ENCODE peak calls at places on chromosomes 11 and 22, in four cellular contexts. One of them, this sample, is unnamed.

GRCh38 chr11:1129143-1129665 is 28.5 kb upstream of the MUC5AC start:
- DNase-seq in ecto neural progenitor cell: peak
- DNase-seq in ascending aorta: no peak
- DNase-seq in stimulated activated CD8-positive, alpha-beta memory T cell treated with anti-CD3 and anti-CD28 coated beads, Interleukin-7, amount 100 ng/mL, for 1 hour: no peak
- DNase-seq in this sample: no peak

GRCh38 chr11:12175694-12176241 is 65.4 kb downstream of the MICAL2 start:
- DNase-seq in ecto neural progenitor cell: no peak
- DNase-seq in ascending aorta: no peak
- DNase-seq in stimulated activated CD8-positive, alpha-beta memory T cell treated with anti-CD3 and anti-CD28 coated beads, Interleukin-7, amount 100 ng/mL, for 1 hour: no peak
- DNase-seq in this sample: peak

GRCh38 chr11:41943671-41944070 is 484.2 kb upstream of the LRRC4C start:
- DNase-seq in ecto neural progenitor cell: no peak
- DNase-seq in ascending aorta: no peak
- DNase-seq in stimulated activated CD8-positive, alpha-beta memory T cell treated with anti-CD3 and anti-CD28 coated beads, Interleukin-7, amount 100 ng/mL, for 1 hour: no peak
- DNase-seq in this sample: no peak

GRCh38 chr22:35630891-35631290 is 13.8 kb upstream of the MB start:
- DNase-seq in ecto neural progenitor cell: no peak
- DNase-seq in ascending aorta: no peak
- DNase-seq in stimulated activated CD8-positive, alpha-beta memory T cell treated with anti-CD3 and anti-CD28 coated beads, Interleukin-7, amount 100 ng/mL, for 1 hour: no peak
- DNase-seq in this sample: no peak

GRCh38 chr11:117820071-117820470 is 4.5 kb downstream of the FXYD2 start:
- DNase-seq in ecto neural progenitor cell: no peak
- DNase-seq in ascending aorta: no peak
- DNase-seq in stimulated activated CD8-positive, alpha-beta memory T cell treated with anti-CD3 and anti-CD28 coated beads, Interleukin-7, amount 100 ng/mL, for 1 hour: no peak
- DNase-seq in this sample: no peak

GRCh38 chr11:12291313-12291712 is 86.1 kb upstream of the PARVA start:
- DNase-seq in ecto neural progenitor cell: peak
- DNase-seq in ascending aorta: no peak
- DNase-seq in stimulated activated CD8-positive, alpha-beta memory T cell treated with anti-CD3 and anti-CD28 coated beads, Interleukin-7, amount 100 ng/mL, for 1 hour: no peak
- DNase-seq in this sample: no peak

GRCh38 chr11:12685229-12685628 is 11.0 kb downstream of the TEAD1 start:
- DNase-seq in ecto neural progenitor cell: no peak
- DNase-seq in ascending aorta: no peak
- DNase-seq in stimulated activated CD8-positive, alpha-beta memory T cell treated with anti-CD3 and anti-CD28 coated beads, Interleukin-7, amount 100 ng/mL, for 1 hour: no peak
- DNase-seq in this sample: no peak

GRCh38 chr22:41524283-41524682 is 20.0 kb downstream of the POLR3H start:
- DNase-seq in ecto neural progenitor cell: no peak
- DNase-seq in ascending aorta: peak
- DNase-seq in stimulated activated CD8-positive, alpha-beta memory T cell treated with anti-CD3 and anti-CD28 coated beads, Interleukin-7, amount 100 ng/mL, for 1 hour: no peak
- DNase-seq in this sample: no peak

GRCh38 chr11:61697764-61698163 is 17.6 kb downstream of the DAGLA start:
- DNase-seq in ecto neural progenitor cell: no peak
- DNase-seq in ascending aorta: no peak
- DNase-seq in stimulated activated CD8-positive, alpha-beta memory T cell treated with anti-CD3 and anti-CD28 coated beads, Interleukin-7, amount 100 ng/mL, for 1 hour: no peak
- DNase-seq in this sample: no peak

GRCh38 chr11:35318977-35319925 is 100.1 kb downstream of the SLC1A2 start:
- DNase-seq in ecto neural progenitor cell: no peak
- DNase-seq in ascending aorta: no peak
- DNase-seq in stimulated activated CD8-positive, alpha-beta memory T cell treated with anti-CD3 and anti-CD28 coated beads, Interleukin-7, amount 100 ng/mL, for 1 hour: no peak
- DNase-seq in this sample: no peak

GRCh38 chr11:86551286-86551685 is 121.1 kb downstream of the ME3 start:
- DNase-seq in ecto neural progenitor cell: no peak
- DNase-seq in ascending aorta: no peak
- DNase-seq in stimulated activated CD8-positive, alpha-beta memory T cell treated with anti-CD3 and anti-CD28 coated beads, Interleukin-7, amount 100 ng/mL, for 1 hour: no peak
- DNase-seq in this sample: no peak

GRCh38 chr11:394034-394857 is at the start of gene PKP3:
- DNase-seq in ecto neural progenitor cell: peak
- DNase-seq in ascending aorta: no peak
- DNase-seq in stimulated activated CD8-positive, alpha-beta memory T cell treated with anti-CD3 and anti-CD28 coated beads, Interleukin-7, amount 100 ng/mL, for 1 hour: no peak
- DNase-seq in this sample: no peak

GRCh38 chr11:45180888-45181594 is 34.6 kb downstream of the PRDM11 start:
- DNase-seq in ecto neural progenitor cell: no peak
- DNase-seq in ascending aorta: no peak
- DNase-seq in stimulated activated CD8-positive, alpha-beta memory T cell treated with anti-CD3 and anti-CD28 coated beads, Interleukin-7, amount 100 ng/mL, for 1 hour: peak
- DNase-seq in this sample: peak

GRCh38 chr11:5129457-5129877 is 8.7 kb downstream of the OR52A5 start:
- DNase-seq in ecto neural progenitor cell: no peak
- DNase-seq in ascending aorta: no peak
- DNase-seq in stimulated activated CD8-positive, alpha-beta memory T cell treated with anti-CD3 and anti-CD28 coated beads, Interleukin-7, amount 100 ng/mL, for 1 hour: no peak
- DNase-seq in this sample: no peak

GRCh38 chr11:61778920-61779650 is 13.3 kb downstream of the TMEM258 start:
- DNase-seq in ecto neural progenitor cell: no peak
- DNase-seq in ascending aorta: no peak
- DNase-seq in stimulated activated CD8-positive, alpha-beta memory T cell treated with anti-CD3 and anti-CD28 coated beads, Interleukin-7, amount 100 ng/mL, for 1 hour: no peak
- DNase-seq in this sample: no peak

GRCh38 chr11:8717876-8718753 is 35.5 kb downstream of the RPL27A start:
- DNase-seq in ecto neural progenitor cell: no peak
- DNase-seq in ascending aorta: no peak
- DNase-seq in stimulated activated CD8-positive, alpha-beta memory T cell treated with anti-CD3 and anti-CD28 coated beads, Interleukin-7, amount 100 ng/mL, for 1 hour: no peak
- DNase-seq in this sample: no peak

GRCh38 chr11:12399355-12399754 is 22.0 kb downstream of the PARVA start:
- DNase-seq in ecto neural progenitor cell: no peak
- DNase-seq in ascending aorta: no peak
- DNase-seq in stimulated activated CD8-positive, alpha-beta memory T cell treated with anti-CD3 and anti-CD28 coated beads, Interleukin-7, amount 100 ng/mL, for 1 hour: no peak
- DNase-seq in this sample: no peak

GRCh38 chr11:8813658-8814057 is 97.3 kb upstream of the AKIP1 start:
- DNase-seq in ecto neural progenitor cell: peak
- DNase-seq in ascending aorta: no peak
- DNase-seq in stimulated activated CD8-positive, alpha-beta memory T cell treated with anti-CD3 and anti-CD28 coated beads, Interleukin-7, amount 100 ng/mL, for 1 hour: peak
- DNase-seq in this sample: peak

GRCh38 chr11:45768486-45768885 is 36.5 kb upstream of the SLC35C1 start:
- DNase-seq in ecto neural progenitor cell: peak
- DNase-seq in ascending aorta: no peak
- DNase-seq in stimulated activated CD8-positive, alpha-beta memory T cell treated with anti-CD3 and anti-CD28 coated beads, Interleukin-7, amount 100 ng/mL, for 1 hour: no peak
- DNase-seq in this sample: no peak

GRCh38 chr11:70547386-70547785 is 149.1 kb downstream of the CTTN start:
- DNase-seq in ecto neural progenitor cell: no peak
- DNase-seq in ascending aorta: no peak
- DNase-seq in stimulated activated CD8-positive, alpha-beta memory T cell treated with anti-CD3 and anti-CD28 coated beads, Interleukin-7, amount 100 ng/mL, for 1 hour: no peak
- DNase-seq in this sample: no peak

GRCh38 chr11:63939351-63939920 is 634 bp downstream of the NAA40 start:
- DNase-seq in ecto neural progenitor cell: no peak
- DNase-seq in ascending aorta: no peak
- DNase-seq in stimulated activated CD8-positive, alpha-beta memory T cell treated with anti-CD3 and anti-CD28 coated beads, Interleukin-7, amount 100 ng/mL, for 1 hour: no peak
- DNase-seq in this sample: no peak

GRCh38 chr11:4025248-4025956 is 69.2 kb upstream of the RRM1 start:
- DNase-seq in ecto neural progenitor cell: no peak
- DNase-seq in ascending aorta: no peak
- DNase-seq in stimulated activated CD8-positive, alpha-beta memory T cell treated with anti-CD3 and anti-CD28 coated beads, Interleukin-7, amount 100 ng/mL, for 1 hour: no peak
- DNase-seq in this sample: no peak

GRCh38 chr11:102226702-102227101 is 90.6 kb upstream of the BIRC3 start:
- DNase-seq in ecto neural progenitor cell: no peak
- DNase-seq in ascending aorta: no peak
- DNase-seq in stimulated activated CD8-positive, alpha-beta memory T cell treated with anti-CD3 and anti-CD28 coated beads, Interleukin-7, amount 100 ng/mL, for 1 hour: no peak
- DNase-seq in this sample: no peak

GRCh38 chr11:27497284-27497866 is 9.2 kb downstream of the LIN7C start:
- DNase-seq in ecto neural progenitor cell: no peak
- DNase-seq in ascending aorta: no peak
- DNase-seq in stimulated activated CD8-positive, alpha-beta memory T cell treated with anti-CD3 and anti-CD28 coated beads, Interleukin-7, amount 100 ng/mL, for 1 hour: no peak
- DNase-seq in this sample: no peak

GRCh38 chr11:94938399-94939055 is 34.8 kb downstream of the CWC15 start:
- DNase-seq in ecto neural progenitor cell: no peak
- DNase-seq in ascending aorta: peak
- DNase-seq in stimulated activated CD8-positive, alpha-beta memory T cell treated with anti-CD3 and anti-CD28 coated beads, Interleukin-7, amount 100 ng/mL, for 1 hour: no peak
- DNase-seq in this sample: no peak

GRCh38 chr11:94737171-94737611 is 31.0 kb upstream of the AMOTL1 start:
- DNase-seq in ecto neural progenitor cell: no peak
- DNase-seq in ascending aorta: no peak
- DNase-seq in stimulated activated CD8-positive, alpha-beta memory T cell treated with anti-CD3 and anti-CD28 coated beads, Interleukin-7, amount 100 ng/mL, for 1 hour: no peak
- DNase-seq in this sample: no peak

GRCh38 chr11:65445101-65445603 is 22.6 kb downstream of the NEAT1 start:
- DNase-seq in ecto neural progenitor cell: no peak
- DNase-seq in ascending aorta: no peak
- DNase-seq in stimulated activated CD8-positive, alpha-beta memory T cell treated with anti-CD3 and anti-CD28 coated beads, Interleukin-7, amount 100 ng/mL, for 1 hour: no peak
- DNase-seq in this sample: no peak

GRCh38 chr22:20155330-20156041 is 4.6 kb upstream of the CCDC188 start:
- DNase-seq in ecto neural progenitor cell: no peak
- DNase-seq in ascending aorta: no peak
- DNase-seq in stimulated activated CD8-positive, alpha-beta memory T cell treated with anti-CD3 and anti-CD28 coated beads, Interleukin-7, amount 100 ng/mL, for 1 hour: no peak
- DNase-seq in this sample: peak

GRCh38 chr22:30575859-30576258 is 1.4 kb upstream of the GAL3ST1 start:
- DNase-seq in ecto neural progenitor cell: no peak
- DNase-seq in ascending aorta: no peak
- DNase-seq in stimulated activated CD8-positive, alpha-beta memory T cell treated with anti-CD3 and anti-CD28 coated beads, Interleukin-7, amount 100 ng/mL, for 1 hour: no peak
- DNase-seq in this sample: no peak

GRCh38 chr11:36073411-36074203 is 129.7 kb downstream of the LDLRAD3 start:
- DNase-seq in ecto neural progenitor cell: no peak
- DNase-seq in ascending aorta: no peak
- DNase-seq in stimulated activated CD8-positive, alpha-beta memory T cell treated with anti-CD3 and anti-CD28 coated beads, Interleukin-7, amount 100 ng/mL, for 1 hour: no peak
- DNase-seq in this sample: no peak

GRCh38 chr11:70891844-70892380 is 360.5 kb downstream of the SHANK2 start:
- DNase-seq in ecto neural progenitor cell: no peak
- DNase-seq in ascending aorta: no peak
- DNase-seq in stimulated activated CD8-positive, alpha-beta memory T cell treated with anti-CD3 and anti-CD28 coated beads, Interleukin-7, amount 100 ng/mL, for 1 hour: no peak
- DNase-seq in this sample: no peak

GRCh38 chr11:47184711-47185304 is 1.4 kb downstream of the PACSIN3 start:
- DNase-seq in ecto neural progenitor cell: no peak
- DNase-seq in ascending aorta: no peak
- DNase-seq in stimulated activated CD8-positive, alpha-beta memory T cell treated with anti-CD3 and anti-CD28 coated beads, Interleukin-7, amount 100 ng/mL, for 1 hour: no peak
- DNase-seq in this sample: no peak

GRCh38 chr11:124167852-124168251 is 15.3 kb upstream of the OR10D3 start:
- DNase-seq in ecto neural progenitor cell: peak
- DNase-seq in ascending aorta: no peak
- DNase-seq in stimulated activated CD8-positive, alpha-beta memory T cell treated with anti-CD3 and anti-CD28 coated beads, Interleukin-7, amount 100 ng/mL, for 1 hour: no peak
- DNase-seq in this sample: no peak

GRCh38 chr11:85822814-85823213 is 11.9 kb upstream of the SYTL2 start:
- DNase-seq in ecto neural progenitor cell: no peak
- DNase-seq in ascending aorta: no peak
- DNase-seq in stimulated activated CD8-positive, alpha-beta memory T cell treated with anti-CD3 and anti-CD28 coated beads, Interleukin-7, amount 100 ng/mL, for 1 hour: no peak
- DNase-seq in this sample: no peak

GRCh38 chr22:24440270-24440717 is 12.9 kb downstream of the ADORA2A start:
- DNase-seq in ecto neural progenitor cell: no peak
- DNase-seq in ascending aorta: no peak
- DNase-seq in stimulated activated CD8-positive, alpha-beta memory T cell treated with anti-CD3 and anti-CD28 coated beads, Interleukin-7, amount 100 ng/mL, for 1 hour: no peak
- DNase-seq in this sample: no peak

GRCh38 chr22:38455530-38456271 is 702 bp upstream of the KCNJ4 start:
- DNase-seq in ecto neural progenitor cell: peak
- DNase-seq in ascending aorta: no peak
- DNase-seq in stimulated activated CD8-positive, alpha-beta memory T cell treated with anti-CD3 and anti-CD28 coated beads, Interleukin-7, amount 100 ng/mL, for 1 hour: no peak
- DNase-seq in this sample: no peak

GRCh38 chr11:12540913-12541587 is 133.2 kb upstream of the TEAD1 start:
- DNase-seq in ecto neural progenitor cell: no peak
- DNase-seq in ascending aorta: no peak
- DNase-seq in stimulated activated CD8-positive, alpha-beta memory T cell treated with anti-CD3 and anti-CD28 coated beads, Interleukin-7, amount 100 ng/mL, for 1 hour: no peak
- DNase-seq in this sample: no peak

GRCh38 chr11:36346562-36347383 is 50.7 kb downstream of the PRR5L start:
- DNase-seq in ecto neural progenitor cell: no peak
- DNase-seq in ascending aorta: no peak
- DNase-seq in stimulated activated CD8-positive, alpha-beta memory T cell treated with anti-CD3 and anti-CD28 coated beads, Interleukin-7, amount 100 ng/mL, for 1 hour: no peak
- DNase-seq in this sample: no peak

GRCh38 chr11:11587122-11587521 is 34.7 kb downstream of the GALNT18 start:
- DNase-seq in ecto neural progenitor cell: peak
- DNase-seq in ascending aorta: no peak
- DNase-seq in stimulated activated CD8-positive, alpha-beta memory T cell treated with anti-CD3 and anti-CD28 coated beads, Interleukin-7, amount 100 ng/mL, for 1 hour: no peak
- DNase-seq in this sample: no peak

GRCh38 chr22:45881524-45881875 is 95.5 kb downstream of the WNT7B start:
- DNase-seq in ecto neural progenitor cell: peak
- DNase-seq in ascending aorta: no peak
- DNase-seq in stimulated activated CD8-positive, alpha-beta memory T cell treated with anti-CD3 and anti-CD28 coated beads, Interleukin-7, amount 100 ng/mL, for 1 hour: no peak
- DNase-seq in this sample: no peak